ENCODE peak calls at places on chromosomes 3 and 15, in four cellular contexts. One of them, this sample, is unnamed.

GRCh38 chr3:87426916-87427315 is 150.5 kb upstream of the POU1F1 start:
- DNase-seq in neural progenitor cell: no peak
- DNase-seq in Karpas-422: no peak
- DNase-seq in kidney: no peak
- DNase-seq in this sample: no peak

GRCh38 chr15:52370010-52370409 is 74.4 kb upstream of the MYO5C start:
- DNase-seq in neural progenitor cell: no peak
- DNase-seq in Karpas-422: peak
- DNase-seq in kidney: no peak
- DNase-seq in this sample: no peak

GRCh38 chr15:101446527-101447167 is 42.9 kb downstream of the PCSK6 start:
- DNase-seq in neural progenitor cell: no peak
- DNase-seq in Karpas-422: no peak
- DNase-seq in kidney: peak
- DNase-seq in this sample: peak

GRCh38 chr3:27859821-27860220 is 137.7 kb upstream of the EOMES start:
- DNase-seq in neural progenitor cell: no peak
- DNase-seq in Karpas-422: no peak
- DNase-seq in kidney: no peak
- DNase-seq in this sample: no peak

GRCh38 chr3:43378066-43378935 is 92.0 kb downstream of the SNRK start:
- DNase-seq in neural progenitor cell: peak
- DNase-seq in Karpas-422: peak
- DNase-seq in kidney: no peak
- DNase-seq in this sample: peak

GRCh38 chr15:74937226-74937601 is 659 bp downstream of the COX5A start:
- DNase-seq in neural progenitor cell: no peak
- DNase-seq in Karpas-422: peak
- DNase-seq in kidney: no peak
- DNase-seq in this sample: no peak

GRCh38 chr15:58321034-58321433 is 110.8 kb upstream of the LIPC start:
- DNase-seq in neural progenitor cell: no peak
- DNase-seq in Karpas-422: no peak
- DNase-seq in kidney: no peak
- DNase-seq in this sample: no peak

GRCh38 chr15:49923671-49924070 is 195.4 kb downstream of the ATP8B4 start:
- DNase-seq in neural progenitor cell: no peak
- DNase-seq in Karpas-422: no peak
- DNase-seq in kidney: no peak
- DNase-seq in this sample: no peak

GRCh38 chr15:57595011-57595866 is 3.5 kb downstream of the MYZAP start:
- DNase-seq in neural progenitor cell: no peak
- DNase-seq in Karpas-422: no peak
- DNase-seq in kidney: no peak
- DNase-seq in this sample: no peak

GRCh38 chr3:30597131-30597768 is 9.2 kb upstream of the TGFBR2 start:
- DNase-seq in neural progenitor cell: no peak
- DNase-seq in Karpas-422: no peak
- DNase-seq in kidney: no peak
- DNase-seq in this sample: no peak

GRCh38 chr3:100603449-100603848 is 6.0 kb upstream of the ADGRG7 start:
- DNase-seq in neural progenitor cell: peak
- DNase-seq in Karpas-422: peak
- DNase-seq in kidney: no peak
- DNase-seq in this sample: peak

GRCh38 chr3:143037867-143038266 is 36.5 kb downstream of the U2SURP start:
- DNase-seq in neural progenitor cell: no peak
- DNase-seq in Karpas-422: no peak
- DNase-seq in kidney: no peak
- DNase-seq in this sample: no peak

GRCh38 chr15:39786444-39787056 is 3.9 kb upstream of the FSIP1 start:
- DNase-seq in neural progenitor cell: peak
- DNase-seq in Karpas-422: peak
- DNase-seq in kidney: no peak
- DNase-seq in this sample: no peak

GRCh38 chr3:71313844-71314243 is 269.7 kb downstream of the FOXP1 start:
- DNase-seq in neural progenitor cell: no peak
- DNase-seq in Karpas-422: no peak
- DNase-seq in kidney: no peak
- DNase-seq in this sample: no peak

GRCh38 chr15:79050977-79051376 is 39.6 kb downstream of the RASGRF1 start:
- DNase-seq in neural progenitor cell: peak
- DNase-seq in Karpas-422: no peak
- DNase-seq in kidney: no peak
- DNase-seq in this sample: no peak

GRCh38 chr15:99432271-99433025 is 133.3 kb upstream of the MEF2A start:
- DNase-seq in neural progenitor cell: no peak
- DNase-seq in Karpas-422: no peak
- DNase-seq in kidney: peak
- DNase-seq in this sample: no peak

GRCh38 chr3:160885791-160886286 is 129.8 kb downstream of the PPM1L start:
- DNase-seq in neural progenitor cell: peak
- DNase-seq in Karpas-422: no peak
- DNase-seq in kidney: peak
- DNase-seq in this sample: peak

GRCh38 chr3:38645601-38646000 is 3.9 kb downstream of the SCN5A start:
- DNase-seq in neural progenitor cell: no peak
- DNase-seq in Karpas-422: no peak
- DNase-seq in kidney: no peak
- DNase-seq in this sample: peak

GRCh38 chr15:100731259-100732156 is 129.1 kb downstream of the ASB7 start:
- DNase-seq in neural progenitor cell: no peak
- DNase-seq in Karpas-422: no peak
- DNase-seq in kidney: no peak
- DNase-seq in this sample: no peak

GRCh38 chr3:194130807-194131589 is 5.0 kb upstream of the HES1 start:
- DNase-seq in neural progenitor cell: peak
- DNase-seq in Karpas-422: no peak
- DNase-seq in kidney: no peak
- DNase-seq in this sample: peak
- H3K4me3 ChIP-seq in neural progenitor cell: peak
- H3K4me3 ChIP-seq in Karpas-422: no peak
- H3K4me3 ChIP-seq in kidney: peak
- H3K4me3 ChIP-seq in this sample: no peak

GRCh38 chr3:10273697-10274305 is 18.9 kb downstream of the GHRL start:
- DNase-seq in neural progenitor cell: no peak
- DNase-seq in Karpas-422: no peak
- DNase-seq in kidney: no peak
- DNase-seq in this sample: no peak
- H3K9ac ChIP-seq in neural progenitor cell: no peak
- H3K9ac ChIP-seq in Karpas-422: no peak
- H3K9ac ChIP-seq in kidney: no peak
- H3K9ac ChIP-seq in this sample: no peak

GRCh38 chr3:152445227-152445626 is 176.5 kb downstream of the MBNL1 start:
- DNase-seq in neural progenitor cell: no peak
- DNase-seq in Karpas-422: no peak
- DNase-seq in kidney: no peak
- DNase-seq in this sample: no peak
- H3K4me3 ChIP-seq in neural progenitor cell: no peak
- H3K4me3 ChIP-seq in Karpas-422: no peak
- H3K4me3 ChIP-seq in kidney: no peak
- H3K4me3 ChIP-seq in this sample: no peak

DNA sequence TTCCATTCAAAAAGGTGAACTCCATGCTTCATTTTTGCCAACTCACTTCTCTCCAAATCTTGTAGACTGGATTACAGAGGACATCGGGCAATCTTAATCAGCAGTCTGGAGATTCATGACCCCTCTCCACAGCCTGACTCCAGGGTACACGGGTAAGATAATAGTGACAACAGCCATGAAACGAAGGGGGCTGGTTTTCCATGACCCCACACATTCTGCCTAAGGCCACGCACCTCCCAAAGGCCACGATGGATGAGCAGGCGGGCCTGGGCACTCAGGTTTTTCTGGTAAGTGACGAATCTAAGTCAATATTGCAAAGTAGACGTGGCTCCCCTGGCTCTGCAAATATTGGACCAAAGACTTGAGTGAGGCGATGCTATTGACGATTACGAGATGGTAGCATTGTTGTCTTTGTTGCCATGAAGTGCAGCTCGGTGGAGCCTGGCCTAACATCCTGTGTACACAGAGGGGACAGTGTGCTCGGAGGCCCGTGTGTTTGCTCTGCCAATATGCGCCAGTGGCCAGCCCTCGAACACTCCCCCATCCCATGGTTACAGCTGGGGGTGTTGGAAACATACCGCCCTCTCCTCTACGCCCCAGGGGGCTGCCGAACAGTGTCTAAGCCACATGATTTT is 119.1 kb downstream of the OPA1 start:
- DNase-seq in neural progenitor cell: no peak
- DNase-seq in Karpas-422: no peak
- DNase-seq in kidney: no peak
- DNase-seq in this sample: no peak
- H3K9ac ChIP-seq in neural progenitor cell: no peak
- H3K9ac ChIP-seq in Karpas-422: no peak
- H3K9ac ChIP-seq in kidney: no peak
- H3K9ac ChIP-seq in this sample: no peak

GRCh38 chr3:10707984-10708868 is 107.8 kb upstream of the SLC6A11 start:
- DNase-seq in neural progenitor cell: peak
- DNase-seq in Karpas-422: no peak
- DNase-seq in kidney: no peak
- DNase-seq in this sample: peak
- H3K4me3 ChIP-seq in neural progenitor cell: peak
- H3K4me3 ChIP-seq in Karpas-422: no peak
- H3K4me3 ChIP-seq in kidney: no peak
- H3K4me3 ChIP-seq in this sample: no peak

GRCh38 chr3:58074126-58074715 is 66.0 kb downstream of the FLNB start:
- DNase-seq in neural progenitor cell: no peak
- DNase-seq in Karpas-422: no peak
- DNase-seq in kidney: no peak
- DNase-seq in this sample: no peak
- H3K9ac ChIP-seq in neural progenitor cell: no peak
- H3K9ac ChIP-seq in Karpas-422: no peak
- H3K9ac ChIP-seq in kidney: no peak
- H3K9ac ChIP-seq in this sample: no peak

GRCh38 chr3:46202476-46202875 is 5.6 kb downstream of the CCR1 start:
- DNase-seq in neural progenitor cell: no peak
- DNase-seq in Karpas-422: no peak
- DNase-seq in kidney: no peak
- DNase-seq in this sample: no peak
- H3K4me3 ChIP-seq in neural progenitor cell: no peak
- H3K4me3 ChIP-seq in Karpas-422: no peak
- H3K4me3 ChIP-seq in kidney: no peak
- H3K4me3 ChIP-seq in this sample: no peak

GRCh38 chr15:56442354-56442753 is 22.6 kb downstream of the MNS1 start:
- DNase-seq in neural progenitor cell: no peak
- DNase-seq in Karpas-422: no peak
- DNase-seq in kidney: no peak
- DNase-seq in this sample: no peak
- H3K9ac ChIP-seq in neural progenitor cell: no peak
- H3K9ac ChIP-seq in Karpas-422: no peak
- H3K9ac ChIP-seq in kidney: no peak
- H3K9ac ChIP-seq in this sample: no peak

GRCh38 chr15:92807971-92808571 is 92.1 kb upstream of the CHD2 start:
- DNase-seq in neural progenitor cell: no peak
- DNase-seq in Karpas-422: peak
- DNase-seq in kidney: no peak
- DNase-seq in this sample: peak
- H3K4me3 ChIP-seq in neural progenitor cell: peak
- H3K4me3 ChIP-seq in Karpas-422: peak
- H3K4me3 ChIP-seq in kidney: peak
- H3K4me3 ChIP-seq in this sample: peak

GRCh38 chr3:62679988-62680387 is 195.2 kb downstream of the CADPS start:
- DNase-seq in neural progenitor cell: no peak
- DNase-seq in Karpas-422: no peak
- DNase-seq in kidney: no peak
- DNase-seq in this sample: no peak
- H3K9ac ChIP-seq in neural progenitor cell: no peak
- H3K9ac ChIP-seq in Karpas-422: no peak
- H3K9ac ChIP-seq in kidney: no peak
- H3K9ac ChIP-seq in this sample: no peak